ENCODE peak calls at places on chromosomes 4 and X, in nine cellular contexts. Q is tibial nerve, J is OCI-LY7, L is colonic mucosa, X is lower lobe of right lung, U is ovary, N is thoracic aorta, T is mesenchymal stem cell, D is cardiac muscle cell. P is an unnamed sample.
A peak's percentile ranks its signal among the peaks of the same experiment; 100 is the strongest.

GRCh38 chrX:55695227-55696018 is 22.1 kb upstream of the RRAGB start:
- DNase-seq in Q (no peak), J (no peak), L (no peak), X (no peak), U (no peak), N (no peak), T (no peak), D (no peak), P (no peak)

GRCh38 chrX:1596676-1597344 is 5.4 kb downstream of the AKAP17A start:
- DNase-seq in Q (no peak), J (no peak), L (no peak), X (no peak), U (no peak), N (no peak), T (no peak), D (no peak), P (no peak)

GRCh38 chrX:133523094-133523493 is 107.8 kb upstream of the GPC4 start:
- DNase-seq in Q (peak; percentile 5), J (no peak), L (no peak), X (peak; percentile 56), U (no peak), N (no peak), T (no peak), D (peak; percentile 59), P (no peak)

GRCh38 chr4:156983366-156983765 is 11.8 kb upstream of the PDGFC start:
- DNase-seq in Q (no peak), J (no peak), L (no peak), X (no peak), U (no peak), N (no peak), T (no peak), D (no peak), P (no peak)

GRCh38 chrX:147803948-147804347 is 107.8 kb upstream of the FMR1 start:
- DNase-seq in Q (no peak), J (peak; percentile 17), L (no peak), X (no peak), U (no peak), N (no peak), T (no peak), D (peak; percentile 34), P (no peak)

GRCh38 chrX:83771664-83772063 is 89.3 kb upstream of the CYLC1 start:
- DNase-seq in Q (no peak), J (no peak), L (no peak), X (no peak), U (no peak), N (no peak), T (no peak), D (peak; percentile 3), P (no peak)

GRCh38 chr4:33746979-33747378 is 2497.3 kb downstream of the ARAP2 start:
- DNase-seq in Q (no peak), J (no peak), L (no peak), X (no peak), U (no peak), N (no peak), T (no peak), D (no peak), P (no peak)

GRCh38 chr4:182593413-182593812 is 323.8 kb downstream of the DCTD start:
- DNase-seq in Q (no peak), J (no peak), L (no peak), X (no peak), U (no peak), N (no peak), T (no peak), D (no peak), P (no peak)

GRCh38 chr4:139738846-139739613 is 73.4 kb downstream of the MGST2 start:
- DNase-seq in Q (no peak), J (no peak), L (no peak), X (no peak), U (no peak), N (no peak), T (no peak), D (no peak), P (no peak)

GRCh38 chr4:18568600-18568999 is 547.0 kb upstream of the LCORL start:
- DNase-seq in Q (no peak), J (no peak), L (no peak), X (no peak), U (no peak), N (no peak), T (peak; percentile 3), D (peak; percentile 12), P (no peak)

GRCh38 chr4:118344801-118345200 is 8.0 kb downstream of the PRSS12 start:
- DNase-seq in Q (no peak), J (no peak), L (no peak), X (no peak), U (no peak), N (no peak), T (no peak), D (no peak), P (no peak)

GRCh38 chr4:123127218-123127617 is 204.8 kb upstream of the NUDT6 start:
- DNase-seq in Q (no peak), J (peak; percentile 9), L (no peak), X (no peak), U (no peak), N (no peak), T (peak; percentile 51), D (no peak), P (peak; percentile 20)

GRCh38 chr4:57355066-57355465 is 244.9 kb upstream of the IGFBP7 start:
- DNase-seq in Q (no peak), J (no peak), L (no peak), X (no peak), U (no peak), N (no peak), T (no peak), D (no peak), P (no peak)

GRCh38 chrX:134764202-134764785 is 106.0 kb upstream of the PLAC1 start:
- DNase-seq in Q (no peak), J (peak; percentile 34), L (no peak), X (no peak), U (no peak), N (no peak), T (peak; percentile 43), D (no peak), P (no peak)

GRCh38 chr4:35080799-35081198 is 1163.5 kb downstream of the ARAP2 start:
- DNase-seq in Q (no peak), J (no peak), L (no peak), X (no peak), U (no peak), N (no peak), T (no peak), D (no peak), P (no peak)

GRCh38 chr4:165336743-165337142 is 9.3 kb downstream of the MSMO1 start:
- DNase-seq in Q (no peak), J (no peak), L (no peak), X (no peak), U (no peak), N (no peak), T (no peak), D (no peak), P (no peak)

GRCh38 chrX:357693-358471 is 28.8 kb downstream of the PPP2R3B start:
- DNase-seq in Q (no peak), J (no peak), L (no peak), X (peak; percentile 47), U (no peak), N (no peak), T (peak; percentile 54), D (no peak), P (no peak)

DNA sequence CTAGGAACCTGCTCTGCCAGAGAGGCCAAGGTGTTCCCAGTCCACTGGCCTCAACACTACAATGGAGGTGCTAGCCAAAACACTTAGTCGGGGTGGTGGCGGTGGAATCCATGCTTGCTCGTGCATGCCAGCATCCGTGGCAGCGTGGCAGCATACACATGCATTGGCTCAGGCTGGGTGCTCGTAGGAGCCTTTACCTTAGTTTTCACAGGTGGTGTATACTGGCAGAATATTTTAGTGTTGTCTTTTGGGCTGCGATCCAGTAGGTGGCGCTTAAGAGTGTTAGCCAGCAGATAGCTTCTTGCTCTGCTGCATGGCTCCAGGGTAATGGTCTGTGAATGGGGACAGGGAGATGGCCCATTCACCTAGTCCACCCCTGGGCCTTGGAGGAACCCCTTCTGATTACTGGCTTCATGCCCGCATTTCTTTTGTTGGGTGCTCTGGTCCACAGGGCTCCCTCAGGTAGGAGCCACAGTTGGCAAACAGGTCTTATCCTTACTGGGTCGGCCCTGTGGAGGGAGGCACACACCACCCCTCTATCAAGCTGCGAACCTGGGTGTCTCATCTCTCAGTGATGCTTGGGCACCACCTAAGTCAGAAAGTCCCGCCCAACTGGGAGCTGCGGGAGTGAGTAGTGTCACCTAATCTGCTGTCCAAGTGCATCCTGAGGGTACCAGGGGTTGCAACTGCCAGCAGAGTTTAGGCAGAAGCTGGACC is 40.0 kb downstream of the RIPPLY1 start:
- DNase-seq in Q (no peak), J (peak; percentile 30), L (peak; percentile 35), X (no peak), U (no peak), N (no peak), T (no peak), D (peak; percentile 33), P (no peak)
- H3K4me1 ChIP-seq in Q (no peaks in the 10 kb centered on the region), J (no peaks in the 10 kb centered on the region), L (no peaks in the 10 kb centered on the region), X (no peaks in the 10 kb centered on the region), U (no peaks in the 10 kb centered on the region), N (no peaks in the 10 kb centered on the region), T (no peaks in the 10 kb centered on the region), D (peaks cover 5% of the 10 kb centered on the region), P (no peaks in the 10 kb centered on the region)

GRCh38 chr4:4914059-4914820 is 54.8 kb downstream of the MSX1 start:
- DNase-seq in Q (peak; percentile 34), J (no peak), L (no peak), X (no peak), U (no peak), N (no peak), T (no peak), D (no peak), P (no peak)
- H3K27ac ChIP-seq in Q (peak overlapping the region; percentile 52), J (no peak overlapping the region), L (no peak overlapping the region), X (no peak overlapping the region), U (no peak overlapping the region), N (no peak overlapping the region), T (no peak overlapping the region), D (no peak overlapping the region), P (no peak overlapping the region)

DNA sequence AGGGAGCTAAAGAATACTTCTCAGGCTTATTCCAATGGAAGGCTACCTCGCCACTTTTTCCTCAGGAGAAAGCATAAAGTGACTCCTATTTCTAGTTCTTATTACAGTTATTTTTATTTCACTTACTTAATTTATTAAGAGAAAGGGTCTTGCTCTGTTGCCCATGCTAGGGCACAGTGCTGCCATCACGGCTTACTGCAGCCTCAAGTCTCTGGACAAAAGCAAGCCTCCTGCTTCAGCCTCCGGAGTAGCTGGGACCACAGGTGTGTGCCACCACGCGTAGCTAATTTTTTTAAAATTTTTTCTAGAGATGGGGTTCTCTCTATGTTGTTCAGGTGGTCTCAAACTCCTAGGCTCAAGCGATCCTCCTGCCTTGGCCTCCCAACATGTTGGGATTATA is 36.0 kb upstream of the CHRNA9 start:
- DNase-seq in Q (no peak), J (peak; percentile 31), L (no peak), X (no peak), U (no peak), N (no peak), T (no peak), D (no peak), P (no peak)
- H3K4me1 ChIP-seq in Q (peaks cover 13% of the 10 kb centered on the region), J (peaks cover 61% of the 10 kb centered on the region), L (no peaks in the 10 kb centered on the region), X (no peaks in the 10 kb centered on the region), U (no peaks in the 10 kb centered on the region), N (no peaks in the 10 kb centered on the region), T (no peaks in the 10 kb centered on the region), D (no peaks in the 10 kb centered on the region), P (no peaks in the 10 kb centered on the region)

DNA sequence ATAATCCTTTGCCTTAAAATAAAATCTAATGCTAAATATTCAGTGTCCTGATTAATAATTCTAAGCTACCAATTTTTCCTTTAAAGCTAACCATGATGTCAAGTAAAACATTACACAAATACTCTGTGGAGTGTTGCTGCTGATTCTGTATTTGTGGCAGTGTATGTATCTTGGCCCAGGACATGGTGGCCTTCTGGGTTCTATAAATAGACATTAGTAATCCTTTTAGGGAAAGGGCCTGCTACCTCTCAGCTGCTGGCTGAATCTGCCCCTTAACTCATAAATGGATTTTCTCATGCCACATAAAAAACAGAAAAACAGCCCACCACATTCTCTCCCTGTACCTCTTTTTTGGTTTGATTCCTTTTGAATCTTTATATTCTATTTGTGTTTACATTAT is 1.2 kb upstream of the XK start:
- DNase-seq in Q (no peak), J (no peak), L (no peak), X (no peak), U (no peak), N (peak; percentile 2), T (peak; percentile 7), D (peak; percentile 59), P (no peak)
- H3K27ac ChIP-seq in Q (no peak overlapping the region), J (no peak overlapping the region), L (peak overlapping the region; percentile 75), X (no peak overlapping the region), U (no peak overlapping the region), N (peak overlapping the region; percentile 78), T (no peak overlapping the region), D (peak overlapping the region; percentile 77), P (peak overlapping the region; percentile 87)

P was measured in SJSA1.